ENCODE peak calls at places on chromosomes 11 and 22, in five cellular contexts. X, M, F, C and T are unnamed samples.

GRCh38 chr11:58926251-58926650 is 13.0 kb upstream of the GLYATL1 start:
- DNase-seq in C (no peak), F (no peak), X (no peak), M (peak; percentile 72), T (no peak)

GRCh38 chr11:37449146-37449545 is 851.1 kb upstream of the RAG2 start:
- DNase-seq in F (peak; percentile 82), C (no peak), X (no peak), M (peak; percentile 68), T (no peak)

GRCh38 chr11:88529426-88529825 is 191.9 kb upstream of the CTSC start:
- DNase-seq in M (no peak), F (no peak), X (no peak), C (no peak), T (no peak)

GRCh38 chr22:21095773-21096107 is 50.0 kb downstream of the LRRC74B start:
- DNase-seq in X (no peak), M (no peak), C (no peak), F (no peak), T (no peak)

GRCh38 chr11:9091044-9091936 is at the start of gene SCUBE2:
- DNase-seq in C (no peak), F (peak; percentile 8), X (peak; percentile 63), M (no peak), T (peak; percentile 26)

GRCh38 chr11:101881586-101881985 is 33.2 kb upstream of the CEP126 start:
- DNase-seq in X (no peak), C (no peak), M (peak; percentile 30), F (no peak), T (no peak)

GRCh38 chr11:128302425-128303186 is 284.8 kb downstream of the ETS1 start:
- DNase-seq in F (no peak), X (no peak), M (no peak), C (peak; percentile 88), T (no peak)

GRCh38 chr22:43923631-43924548 is at the start of gene PNPLA3:
- DNase-seq in C (peak; percentile 78), M (peak; percentile 81), F (peak; percentile 91), X (peak; percentile 90), T (peak; percentile 93)

GRCh38 chr22:49266561-49267519 is 560.8 kb downstream of the BRD1 start:
- DNase-seq in C (no peak), F (no peak), X (no peak), M (no peak), T (no peak)

GRCh38 chr11:73359930-73360742 is 16.1 kb upstream of the RELT start:
- DNase-seq in X (no peak), M (peak; percentile 49), C (peak; percentile 38), F (peak; percentile 57), T (no peak)

GRCh38 chr11:117720061-117720511 is 76.9 kb downstream of the DSCAML1 start:
- DNase-seq in C (no peak), F (no peak), M (no peak), X (no peak), T (no peak)
- H3K36me3 ChIP-seq in C (no peaks in the 10 kb centered on the region), F (no peaks in the 10 kb centered on the region), M (no peaks in the 10 kb centered on the region), X (no peaks in the 10 kb centered on the region), T (no peaks in the 10 kb centered on the region)

GRCh38 chr11:76600124-76600655 is 70.4 kb downstream of the LRRC32 start:
- DNase-seq in F (no peak), X (no peak), C (no peak), M (no peak), T (no peak)
- TF ChIP-seq CTCF in F (no peak), X (no peak), C (no peak), M (no peak), T (no peak)

DNA sequence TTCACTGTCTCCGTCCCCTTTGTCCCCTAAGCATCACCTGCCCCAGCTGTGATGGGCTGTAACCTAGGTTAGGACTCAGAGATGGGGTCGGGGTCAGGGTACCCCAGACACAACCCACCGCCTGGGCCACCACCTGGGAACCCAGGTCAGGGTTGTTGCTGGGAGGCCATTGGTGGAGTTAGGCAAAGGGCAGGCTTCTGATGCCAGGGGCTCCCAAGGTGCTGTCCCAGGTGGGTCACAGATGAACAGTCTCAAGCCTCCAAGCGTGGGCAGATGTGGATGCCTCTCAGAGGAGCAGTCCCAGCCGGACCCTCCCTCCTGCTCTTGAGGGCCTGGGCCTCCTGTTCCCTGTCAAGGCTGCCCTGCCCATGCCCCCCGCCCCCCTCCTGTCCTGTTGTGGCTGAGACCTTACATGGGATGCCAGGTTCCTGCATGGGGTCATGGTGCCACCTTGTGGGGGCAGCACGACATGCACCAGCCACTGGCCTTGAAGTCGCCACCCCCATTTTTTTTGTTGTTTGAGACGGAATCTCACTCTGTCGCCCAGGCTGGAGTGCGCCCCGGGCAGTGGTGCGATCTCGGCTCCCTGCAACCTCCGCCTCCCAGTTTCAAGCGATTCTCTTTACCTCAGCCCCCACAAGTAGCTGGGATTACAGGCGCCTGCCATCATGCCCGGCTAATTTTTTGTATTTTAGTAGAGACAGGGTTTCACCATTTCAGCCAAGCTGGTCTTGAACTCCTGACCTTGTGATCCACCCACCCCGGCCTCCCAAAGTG is 12.1 kb downstream of the GATD1 start:
- DNase-seq in C (peak; percentile 74), M (peak; percentile 36), X (peak; percentile 73), F (peak; percentile 55), T (peak; percentile 60)
- H3K36me3 ChIP-seq in C (peaks cover 18% of the 10 kb centered on the region), M (peaks cover 58% of the 10 kb centered on the region), X (no peaks in the 10 kb centered on the region), F (peaks cover 18% of the 10 kb centered on the region), T (peaks cover 12% of the 10 kb centered on the region)

GRCh38 chr11:133082851-133083488 is 449.3 kb downstream of the OPCML start:
- DNase-seq in M (peak; percentile 17), F (peak; percentile 62), C (peak; percentile 34), X (peak; percentile 71), T (peak; percentile 43)
- TF ChIP-seq CTCF in M (peak; percentile 98), F (peak; percentile 47), C (no peak), X (peak; percentile 87), T (peak; percentile 44)

GRCh38 chr11:44595964-44596381 is 30.5 kb downstream of the CD82 start:
- DNase-seq in X (no peak), F (peak; percentile 46), C (peak; percentile 30), M (no peak), T (no peak)

GRCh38 chr11:44598831-44599230 is 33.4 kb downstream of the CD82 start:
- DNase-seq in M (no peak), C (no peak), F (no peak), X (no peak), T (no peak)

GRCh38 chr11:44597358-44598009 is 32.0 kb downstream of the CD82 start:
- DNase-seq in M (no peak), F (no peak), X (no peak), C (no peak), T (no peak)

GRCh38 chr11:44595006-44595405 is 29.5 kb downstream of the CD82 start:
- DNase-seq in F (no peak), M (no peak), X (no peak), C (no peak), T (no peak)

DNA sequence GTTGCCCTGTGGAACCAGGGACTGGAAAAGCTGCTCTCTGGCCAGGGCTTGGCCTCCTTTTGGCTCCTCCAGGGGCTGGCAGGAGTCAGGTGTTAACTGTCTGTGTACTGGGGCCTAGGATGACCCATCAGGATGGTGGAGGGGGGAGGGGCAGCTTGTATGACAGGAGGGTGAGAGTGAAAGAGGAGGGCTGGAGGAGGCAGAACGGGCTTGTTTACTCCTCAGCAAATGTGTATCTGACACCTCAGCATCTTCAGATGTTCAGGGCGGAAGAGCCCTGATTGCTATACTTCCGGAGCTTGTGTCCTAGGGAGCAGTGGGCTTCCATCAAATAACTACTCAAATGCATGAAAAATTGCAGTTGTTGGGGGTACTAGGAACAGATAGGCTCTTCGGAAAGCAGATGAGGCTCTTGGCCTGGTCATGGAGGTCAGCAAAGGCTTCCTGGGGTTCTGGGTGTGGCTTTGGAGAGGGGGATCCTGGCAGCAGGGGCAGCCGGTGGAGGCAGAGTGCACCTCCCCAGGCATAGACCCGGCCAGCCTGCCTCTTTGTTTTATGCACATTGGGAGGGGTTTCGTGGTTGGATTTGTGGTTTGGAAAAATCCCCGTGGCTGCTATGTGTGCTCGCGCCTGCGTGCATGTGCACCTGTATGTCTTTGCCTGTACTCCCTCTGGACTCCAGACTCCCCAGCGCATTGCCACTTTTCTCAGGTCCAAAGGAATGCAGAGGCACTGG is 31.2 kb downstream of the CD82 start:
- DNase-seq in X (no peak), M (no peak), C (peak; percentile 69), F (no peak), T (no peak)
- H3K36me3 ChIP-seq in X (no peaks in the 10 kb centered on the region), M (peaks cover 3% of the 10 kb centered on the region), C (no peaks in the 10 kb centered on the region), F (no peaks in the 10 kb centered on the region), T (no peaks in the 10 kb centered on the region)